ENCODE peak calls at places on chromosome 22, in nine cellular contexts. One of them, this sample, is unnamed.

GRCh38 chr22:39933741-39934140 is 26.5 kb upstream of the TMA7B start:
- DNase-seq in fibroblast of villous mesenchyme: no peak
- DNase-seq in uterus: no peak
- DNase-seq in ovary: no peak
- DNase-seq in fibroblast of the aortic adventitia: no peak
- DNase-seq in ascending aorta: no peak
- DNase-seq in Panc1: no peak
- DNase-seq in fibroblast of mammary gland: no peak
- DNase-seq in suprapubic skin: no peak
- DNase-seq in this sample: no peak

GRCh38 chr22:36926721-36927435 is 13.4 kb downstream of the CSF2RB start:
- DNase-seq in fibroblast of the aortic adventitia: no peak
- DNase-seq in uterus: no peak
- DNase-seq in suprapubic skin: no peak
- DNase-seq in fibroblast of villous mesenchyme: no peak
- DNase-seq in ovary: no peak
- DNase-seq in Panc1: no peak
- DNase-seq in fibroblast of mammary gland: no peak
- DNase-seq in ascending aorta: no peak
- DNase-seq in this sample: no peak

GRCh38 chr22:34055525-34056200 is 135.4 kb upstream of the LARGE1 start:
- DNase-seq in fibroblast of villous mesenchyme: no peak
- DNase-seq in ovary: no peak
- DNase-seq in suprapubic skin: no peak
- DNase-seq in ascending aorta: no peak
- DNase-seq in fibroblast of the aortic adventitia: no peak
- DNase-seq in Panc1: no peak
- DNase-seq in fibroblast of mammary gland: no peak
- DNase-seq in uterus: no peak
- DNase-seq in this sample: no peak

GRCh38 chr22:37237371-37238268 is 6.4 kb downstream of the RAC2 start:
- DNase-seq in ascending aorta: no peak
- DNase-seq in suprapubic skin: no peak
- DNase-seq in Panc1: no peak
- DNase-seq in uterus: no peak
- DNase-seq in fibroblast of villous mesenchyme: peak
- DNase-seq in ovary: no peak
- DNase-seq in fibroblast of mammary gland: no peak
- DNase-seq in fibroblast of the aortic adventitia: peak
- DNase-seq in this sample: no peak

GRCh38 chr22:44360686-44361381 is 48.1 kb upstream of the SHISAL1 start:
- DNase-seq in ascending aorta: no peak
- DNase-seq in fibroblast of the aortic adventitia: peak
- DNase-seq in uterus: peak
- DNase-seq in fibroblast of mammary gland: peak
- DNase-seq in ovary: peak
- DNase-seq in fibroblast of villous mesenchyme: peak
- DNase-seq in Panc1: no peak
- DNase-seq in suprapubic skin: peak
- DNase-seq in this sample: peak

GRCh38 chr22:24008381-24009226 is 2.5 kb upstream of the CABIN1 start:
- DNase-seq in uterus: no peak
- DNase-seq in ovary: no peak
- DNase-seq in suprapubic skin: no peak
- DNase-seq in ascending aorta: no peak
- DNase-seq in Panc1: no peak
- DNase-seq in fibroblast of villous mesenchyme: no peak
- DNase-seq in fibroblast of the aortic adventitia: no peak
- DNase-seq in fibroblast of mammary gland: no peak
- DNase-seq in this sample: no peak

GRCh38 chr22:25362883-25363240 is 143.4 kb downstream of the CRYBB2 start:
- DNase-seq in Panc1: no peak
- DNase-seq in ascending aorta: no peak
- DNase-seq in suprapubic skin: no peak
- DNase-seq in fibroblast of villous mesenchyme: no peak
- DNase-seq in uterus: peak
- DNase-seq in ovary: peak
- DNase-seq in fibroblast of mammary gland: no peak
- DNase-seq in fibroblast of the aortic adventitia: peak
- DNase-seq in this sample: no peak

GRCh38 chr22:22681221-22681739 is 36.9 kb downstream of the GGTLC2 start:
- DNase-seq in ascending aorta: no peak
- DNase-seq in uterus: no peak
- DNase-seq in ovary: no peak
- DNase-seq in fibroblast of the aortic adventitia: peak
- DNase-seq in suprapubic skin: no peak
- DNase-seq in Panc1: no peak
- DNase-seq in fibroblast of villous mesenchyme: no peak
- DNase-seq in fibroblast of mammary gland: peak
- DNase-seq in this sample: no peak

GRCh38 chr22:24189249-24190158 is 8.2 kb downstream of the SUSD2 start:
- DNase-seq in suprapubic skin: peak
- DNase-seq in ascending aorta: no peak
- DNase-seq in fibroblast of villous mesenchyme: peak
- DNase-seq in uterus: peak
- DNase-seq in ovary: peak
- DNase-seq in fibroblast of mammary gland: peak
- DNase-seq in fibroblast of the aortic adventitia: peak
- DNase-seq in Panc1: no peak
- DNase-seq in this sample: no peak

GRCh38 chr22:31491218-31491962 is 1.7 kb upstream of the EIF4ENIF1 start:
- DNase-seq in ovary: no peak
- DNase-seq in suprapubic skin: no peak
- DNase-seq in ascending aorta: no peak
- DNase-seq in uterus: no peak
- DNase-seq in fibroblast of mammary gland: no peak
- DNase-seq in fibroblast of villous mesenchyme: no peak
- DNase-seq in fibroblast of the aortic adventitia: no peak
- DNase-seq in Panc1: no peak
- DNase-seq in this sample: no peak

GRCh38 chr22:35705141-35705540 is 12.5 kb upstream of the APOL5 start:
- DNase-seq in uterus: no peak
- DNase-seq in ascending aorta: no peak
- DNase-seq in ovary: no peak
- DNase-seq in Panc1: no peak
- DNase-seq in fibroblast of villous mesenchyme: peak
- DNase-seq in suprapubic skin: no peak
- DNase-seq in fibroblast of the aortic adventitia: peak
- DNase-seq in fibroblast of mammary gland: peak
- DNase-seq in this sample: peak

GRCh38 chr22:31346255-31346732 is at the start of gene PATZ1:
- DNase-seq in ascending aorta: no peak
- DNase-seq in fibroblast of villous mesenchyme: peak
- DNase-seq in fibroblast of the aortic adventitia: peak
- DNase-seq in fibroblast of mammary gland: peak
- DNase-seq in Panc1: no peak
- DNase-seq in suprapubic skin: peak
- DNase-seq in uterus: peak
- DNase-seq in ovary: peak
- DNase-seq in this sample: no peak

DNA sequence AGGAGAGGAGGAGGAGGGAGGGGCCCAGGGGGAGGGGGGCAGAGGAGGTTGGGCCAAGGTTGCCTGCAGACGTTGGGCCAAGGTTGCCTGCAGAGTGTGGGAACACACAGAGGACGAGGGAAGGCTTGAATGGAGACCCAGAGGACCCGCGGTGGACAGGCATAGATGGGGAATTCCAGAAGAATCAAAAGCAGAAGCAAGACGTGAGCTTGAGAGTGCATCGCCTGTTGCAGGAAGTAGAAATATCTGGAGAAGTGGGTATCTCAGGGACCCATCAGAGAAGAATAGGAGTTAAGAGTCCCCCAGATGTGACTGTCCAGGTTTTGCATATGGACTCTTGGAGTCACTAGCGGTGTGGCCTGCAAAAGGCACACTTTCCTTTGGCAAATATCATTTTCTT is 670.2 kb downstream of the TBC1D22A start:
- DNase-seq in ascending aorta: no peak
- DNase-seq in Panc1: no peak
- DNase-seq in fibroblast of villous mesenchyme: no peak
- DNase-seq in suprapubic skin: no peak
- DNase-seq in ovary: no peak
- DNase-seq in uterus: no peak
- DNase-seq in fibroblast of the aortic adventitia: no peak
- DNase-seq in fibroblast of mammary gland: no peak
- DNase-seq in this sample: no peak
- H3K4me3 ChIP-seq in ascending aorta: no peak
- H3K4me3 ChIP-seq in Panc1: no peak
- H3K4me3 ChIP-seq in fibroblast of villous mesenchyme: no peak
- H3K4me3 ChIP-seq in suprapubic skin: no peak
- H3K4me3 ChIP-seq in ovary: no peak
- H3K4me3 ChIP-seq in uterus: no peak
- H3K4me3 ChIP-seq in fibroblast of the aortic adventitia: no peak
- H3K4me3 ChIP-seq in fibroblast of mammary gland: no peak
- H3K4me3 ChIP-seq in this sample: no peak

GRCh38 chr22:45644714-45645113 is 26.9 kb upstream of the ATXN10 start:
- DNase-seq in suprapubic skin: no peak
- DNase-seq in ascending aorta: no peak
- DNase-seq in fibroblast of mammary gland: no peak
- DNase-seq in fibroblast of the aortic adventitia: no peak
- DNase-seq in uterus: no peak
- DNase-seq in Panc1: no peak
- DNase-seq in ovary: no peak
- DNase-seq in fibroblast of villous mesenchyme: no peak
- DNase-seq in this sample: no peak

GRCh38 chr22:45647532-45648225 is 24.0 kb upstream of the ATXN10 start:
- DNase-seq in fibroblast of villous mesenchyme: no peak
- DNase-seq in ovary: no peak
- DNase-seq in suprapubic skin: no peak
- DNase-seq in fibroblast of the aortic adventitia: no peak
- DNase-seq in Panc1: no peak
- DNase-seq in uterus: no peak
- DNase-seq in ascending aorta: no peak
- DNase-seq in fibroblast of mammary gland: no peak
- DNase-seq in this sample: no peak

GRCh38 chr22:45642966-45643365 is 28.7 kb upstream of the ATXN10 start:
- DNase-seq in ovary: no peak
- DNase-seq in suprapubic skin: no peak
- DNase-seq in fibroblast of the aortic adventitia: peak
- DNase-seq in fibroblast of villous mesenchyme: no peak
- DNase-seq in uterus: no peak
- DNase-seq in Panc1: no peak
- DNase-seq in fibroblast of mammary gland: no peak
- DNase-seq in ascending aorta: no peak
- DNase-seq in this sample: no peak

GRCh38 chr22:45645526-45646414 is 25.9 kb upstream of the ATXN10 start:
- DNase-seq in uterus: peak
- DNase-seq in fibroblast of villous mesenchyme: peak
- DNase-seq in suprapubic skin: peak
- DNase-seq in fibroblast of mammary gland: peak
- DNase-seq in ovary: peak
- DNase-seq in Panc1: no peak
- DNase-seq in fibroblast of the aortic adventitia: peak
- DNase-seq in ascending aorta: no peak
- DNase-seq in this sample: no peak

DNA sequence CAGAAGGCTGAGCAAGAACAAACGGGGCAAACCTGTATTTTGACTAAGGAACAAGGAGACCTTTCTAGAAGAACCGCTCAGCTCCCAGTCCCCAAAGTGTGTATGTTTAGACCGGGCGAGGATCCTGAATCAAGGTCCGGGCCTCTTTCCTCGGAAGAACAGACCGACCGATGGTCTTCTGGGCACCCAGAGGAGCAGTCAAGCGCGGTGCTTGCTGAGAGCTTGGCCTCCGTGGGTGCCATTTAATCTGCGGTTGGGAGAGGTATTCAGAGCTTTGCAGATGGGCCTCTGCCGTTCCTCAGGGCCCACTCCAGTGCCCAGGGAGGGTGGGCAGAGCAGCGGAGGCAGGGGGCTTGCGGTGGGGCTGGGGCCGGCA is 26.5 kb upstream of the ATXN10 start:
- DNase-seq in ovary: no peak
- DNase-seq in uterus: no peak
- DNase-seq in suprapubic skin: no peak
- DNase-seq in ascending aorta: no peak
- DNase-seq in fibroblast of villous mesenchyme: no peak
- DNase-seq in fibroblast of mammary gland: no peak
- DNase-seq in Panc1: no peak
- DNase-seq in fibroblast of the aortic adventitia: no peak
- DNase-seq in this sample: no peak
- TF ChIP-seq CTCF in ovary: no peak
- TF ChIP-seq CTCF in uterus: no peak
- TF ChIP-seq CTCF in suprapubic skin: no peak
- TF ChIP-seq CTCF in ascending aorta: no peak
- TF ChIP-seq CTCF in fibroblast of villous mesenchyme: no peak
- TF ChIP-seq CTCF in fibroblast of mammary gland: no peak
- TF ChIP-seq CTCF in Panc1: no peak
- TF ChIP-seq CTCF in fibroblast of the aortic adventitia: no peak
- TF ChIP-seq CTCF in this sample: no peak

GRCh38 chr22:38757464-38757757 is 1.6 kb upstream of the SUN2 start:
- DNase-seq in fibroblast of the aortic adventitia: no peak
- DNase-seq in suprapubic skin: no peak
- DNase-seq in fibroblast of villous mesenchyme: no peak
- DNase-seq in ovary: no peak
- DNase-seq in ascending aorta: no peak
- DNase-seq in fibroblast of mammary gland: no peak
- DNase-seq in uterus: no peak
- DNase-seq in Panc1: no peak
- DNase-seq in this sample: no peak
- H3K4me3 ChIP-seq in fibroblast of the aortic adventitia: no peak
- H3K4me3 ChIP-seq in suprapubic skin: no peak
- H3K4me3 ChIP-seq in fibroblast of villous mesenchyme: no peak
- H3K4me3 ChIP-seq in ovary: no peak
- H3K4me3 ChIP-seq in ascending aorta: no peak
- H3K4me3 ChIP-seq in fibroblast of mammary gland: no peak
- H3K4me3 ChIP-seq in uterus: no peak
- H3K4me3 ChIP-seq in Panc1: no peak
- H3K4me3 ChIP-seq in this sample: no peak

GRCh38 chr22:50014655-50015401 is 2.3 kb upstream of the IL17REL start:
- DNase-seq in fibroblast of the aortic adventitia: no peak
- DNase-seq in Panc1: no peak
- DNase-seq in ascending aorta: no peak
- DNase-seq in ovary: no peak
- DNase-seq in uterus: no peak
- DNase-seq in suprapubic skin: no peak
- DNase-seq in fibroblast of villous mesenchyme: no peak
- DNase-seq in fibroblast of mammary gland: no peak
- DNase-seq in this sample: no peak

GRCh38 chr22:50014053-50014501 is 1.5 kb upstream of the IL17REL start:
- DNase-seq in Panc1: no peak
- DNase-seq in fibroblast of villous mesenchyme: no peak
- DNase-seq in ovary: no peak
- DNase-seq in fibroblast of mammary gland: no peak
- DNase-seq in suprapubic skin: peak
- DNase-seq in ascending aorta: no peak
- DNase-seq in uterus: no peak
- DNase-seq in fibroblast of the aortic adventitia: no peak
- DNase-seq in this sample: no peak

GRCh38 chr22:50011447-50012200 is 941 bp downstream of the IL17REL start:
- DNase-seq in fibroblast of mammary gland: no peak
- DNase-seq in fibroblast of villous mesenchyme: no peak
- DNase-seq in ovary: peak
- DNase-seq in suprapubic skin: peak
- DNase-seq in uterus: no peak
- DNase-seq in ascending aorta: no peak
- DNase-seq in fibroblast of the aortic adventitia: no peak
- DNase-seq in Panc1: no peak
- DNase-seq in this sample: no peak

GRCh38 chr22:50010676-50011446 is 1.7 kb downstream of the IL17REL start:
- DNase-seq in fibroblast of the aortic adventitia: no peak
- DNase-seq in Panc1: no peak
- DNase-seq in ascending aorta: no peak
- DNase-seq in uterus: no peak
- DNase-seq in suprapubic skin: no peak
- DNase-seq in fibroblast of villous mesenchyme: no peak
- DNase-seq in ovary: no peak
- DNase-seq in fibroblast of mammary gland: no peak
- DNase-seq in this sample: no peak

GRCh38 chr22:50012201-50013181 is at the start of gene IL17REL:
- DNase-seq in ascending aorta: no peak
- DNase-seq in fibroblast of villous mesenchyme: peak
- DNase-seq in fibroblast of mammary gland: no peak
- DNase-seq in ovary: peak
- DNase-seq in Panc1: no peak
- DNase-seq in fibroblast of the aortic adventitia: peak
- DNase-seq in suprapubic skin: no peak
- DNase-seq in uterus: no peak
- DNase-seq in this sample: no peak
- TF ChIP-seq CTCF in ascending aorta: no peak
- TF ChIP-seq CTCF in fibroblast of villous mesenchyme: peak
- TF ChIP-seq CTCF in fibroblast of mammary gland: peak
- TF ChIP-seq CTCF in ovary: no peak
- TF ChIP-seq CTCF in Panc1: no peak
- TF ChIP-seq CTCF in fibroblast of the aortic adventitia: no peak
- TF ChIP-seq CTCF in suprapubic skin: peak
- TF ChIP-seq CTCF in uterus: peak
- TF ChIP-seq CTCF in this sample: peak